ENCODE peak calls at places on chromosomes 6 and 20, in ten cellular contexts. One of them, this sample, is unnamed.

GRCh38 chr6:40500227-40500626 is 86.9 kb downstream of the LRFN2 start:
- DNase-seq in NT2/D1: no peak
- DNase-seq in cardiac muscle cell: no peak
- DNase-seq in kidney epithelial cell: no peak
- DNase-seq in coronary artery: no peak
- DNase-seq in GM12878: no peak
- DNase-seq in fibroblast of the aortic adventitia: no peak
- DNase-seq in fibroblast of lung: no peak
- DNase-seq in aorta: no peak
- DNase-seq in heart left ventricle: no peak
- DNase-seq in this sample: no peak

GRCh38 chr20:56974499-56975250 is 291.8 kb downstream of the BMP7 start:
- DNase-seq in NT2/D1: peak; percentile 68
- DNase-seq in cardiac muscle cell: peak; percentile 72
- DNase-seq in kidney epithelial cell: no peak
- DNase-seq in coronary artery: no peak
- DNase-seq in GM12878: no peak
- DNase-seq in fibroblast of the aortic adventitia: no peak
- DNase-seq in fibroblast of lung: peak; percentile 45
- DNase-seq in aorta: no peak
- DNase-seq in heart left ventricle: no peak
- DNase-seq in this sample: no peak

GRCh38 chr20:60718743-60719142 is 533.3 kb upstream of the CDH4 start:
- DNase-seq in NT2/D1: no peak
- DNase-seq in cardiac muscle cell: no peak
- DNase-seq in kidney epithelial cell: no peak
- DNase-seq in coronary artery: no peak
- DNase-seq in GM12878: no peak
- DNase-seq in fibroblast of the aortic adventitia: no peak
- DNase-seq in fibroblast of lung: no peak
- DNase-seq in aorta: no peak
- DNase-seq in heart left ventricle: no peak
- DNase-seq in this sample: no peak

GRCh38 chr6:110398778-110399177 is 16.6 kb downstream of the DDO start:
- DNase-seq in NT2/D1: no peak
- DNase-seq in cardiac muscle cell: no peak
- DNase-seq in kidney epithelial cell: no peak
- DNase-seq in coronary artery: no peak
- DNase-seq in GM12878: no peak
- DNase-seq in fibroblast of the aortic adventitia: no peak
- DNase-seq in fibroblast of lung: peak; percentile 45
- DNase-seq in aorta: no peak
- DNase-seq in heart left ventricle: no peak
- DNase-seq in this sample: no peak

GRCh38 chr6:131258816-131259476 is 123.7 kb downstream of the AKAP7 start:
- DNase-seq in NT2/D1: no peak
- DNase-seq in cardiac muscle cell: peak; percentile 21
- DNase-seq in kidney epithelial cell: peak; percentile 77
- DNase-seq in coronary artery: no peak
- DNase-seq in GM12878: no peak
- DNase-seq in fibroblast of the aortic adventitia: no peak
- DNase-seq in fibroblast of lung: peak; percentile 15
- DNase-seq in aorta: no peak
- DNase-seq in heart left ventricle: no peak
- DNase-seq in this sample: no peak

GRCh38 chr20:43900062-43900461 is 14.6 kb upstream of the TOX2 start:
- DNase-seq in NT2/D1: no peak
- DNase-seq in cardiac muscle cell: no peak
- DNase-seq in kidney epithelial cell: no peak
- DNase-seq in coronary artery: no peak
- DNase-seq in GM12878: no peak
- DNase-seq in fibroblast of the aortic adventitia: peak; percentile 23
- DNase-seq in fibroblast of lung: peak; percentile 53
- DNase-seq in aorta: no peak
- DNase-seq in heart left ventricle: no peak
- DNase-seq in this sample: no peak

GRCh38 chr6:37862992-37863391 is 43.5 kb downstream of the ZFAND3 start:
- DNase-seq in NT2/D1: no peak
- DNase-seq in cardiac muscle cell: no peak
- DNase-seq in kidney epithelial cell: no peak
- DNase-seq in coronary artery: no peak
- DNase-seq in GM12878: no peak
- DNase-seq in fibroblast of the aortic adventitia: peak; percentile 59
- DNase-seq in fibroblast of lung: no peak
- DNase-seq in aorta: no peak
- DNase-seq in heart left ventricle: no peak
- DNase-seq in this sample: no peak

GRCh38 chr20:23686046-23686750 is 2.6 kb downstream of the CST4 start:
- DNase-seq in NT2/D1: no peak
- DNase-seq in cardiac muscle cell: no peak
- DNase-seq in kidney epithelial cell: no peak
- DNase-seq in coronary artery: no peak
- DNase-seq in GM12878: no peak
- DNase-seq in fibroblast of the aortic adventitia: no peak
- DNase-seq in fibroblast of lung: no peak
- DNase-seq in aorta: no peak
- DNase-seq in heart left ventricle: no peak
- DNase-seq in this sample: no peak

GRCh38 chr6:13415276-13415675 is 72.1 kb downstream of the GFOD1 start:
- DNase-seq in NT2/D1: no peak
- DNase-seq in cardiac muscle cell: no peak
- DNase-seq in kidney epithelial cell: no peak
- DNase-seq in coronary artery: peak; percentile 54
- DNase-seq in GM12878: no peak
- DNase-seq in fibroblast of the aortic adventitia: no peak
- DNase-seq in fibroblast of lung: no peak
- DNase-seq in aorta: no peak
- DNase-seq in heart left ventricle: no peak
- DNase-seq in this sample: no peak

GRCh38 chr20:41989935-41990635 is 371.9 kb upstream of the CHD6 start:
- DNase-seq in NT2/D1: no peak
- DNase-seq in cardiac muscle cell: no peak
- DNase-seq in kidney epithelial cell: no peak
- DNase-seq in coronary artery: no peak
- DNase-seq in GM12878: no peak
- DNase-seq in fibroblast of the aortic adventitia: no peak
- DNase-seq in fibroblast of lung: no peak
- DNase-seq in aorta: no peak
- DNase-seq in heart left ventricle: no peak
- DNase-seq in this sample: no peak

GRCh38 chr20:53321596-53321995 is 272.0 kb downstream of the ZNF217 start:
- DNase-seq in NT2/D1: no peak
- DNase-seq in cardiac muscle cell: no peak
- DNase-seq in kidney epithelial cell: no peak
- DNase-seq in coronary artery: no peak
- DNase-seq in GM12878: no peak
- DNase-seq in fibroblast of the aortic adventitia: no peak
- DNase-seq in fibroblast of lung: no peak
- DNase-seq in aorta: no peak
- DNase-seq in heart left ventricle: no peak
- DNase-seq in this sample: no peak

GRCh38 chr20:6295477-6296256 is 172.8 kb upstream of the FERMT1 start:
- DNase-seq in NT2/D1: no peak
- DNase-seq in cardiac muscle cell: peak; percentile 19
- DNase-seq in kidney epithelial cell: no peak
- DNase-seq in coronary artery: no peak
- DNase-seq in GM12878: no peak
- DNase-seq in fibroblast of the aortic adventitia: no peak
- DNase-seq in fibroblast of lung: no peak
- DNase-seq in aorta: no peak
- DNase-seq in heart left ventricle: no peak
- DNase-seq in this sample: no peak

GRCh38 chr6:11230158-11231107 is 2.0 kb downstream of the NEDD9 start:
- DNase-seq in NT2/D1: no peak
- DNase-seq in cardiac muscle cell: no peak
- DNase-seq in kidney epithelial cell: no peak
- DNase-seq in coronary artery: no peak
- DNase-seq in GM12878: no peak
- DNase-seq in fibroblast of the aortic adventitia: no peak
- DNase-seq in fibroblast of lung: no peak
- DNase-seq in aorta: no peak
- DNase-seq in heart left ventricle: no peak
- DNase-seq in this sample: no peak

GRCh38 chr6:119757467-119757866 is 407.9 kb upstream of the MAN1A1 start:
- DNase-seq in NT2/D1: no peak
- DNase-seq in cardiac muscle cell: no peak
- DNase-seq in kidney epithelial cell: no peak
- DNase-seq in coronary artery: no peak
- DNase-seq in GM12878: no peak
- DNase-seq in fibroblast of the aortic adventitia: no peak
- DNase-seq in fibroblast of lung: no peak
- DNase-seq in aorta: no peak
- DNase-seq in heart left ventricle: no peak
- DNase-seq in this sample: no peak

GRCh38 chr6:168315626-168316025 is 4.0 kb downstream of the DACT2 start:
- DNase-seq in NT2/D1: no peak
- DNase-seq in cardiac muscle cell: no peak
- DNase-seq in kidney epithelial cell: no peak
- DNase-seq in coronary artery: no peak
- DNase-seq in GM12878: no peak
- DNase-seq in fibroblast of the aortic adventitia: no peak
- DNase-seq in fibroblast of lung: no peak
- DNase-seq in aorta: no peak
- DNase-seq in heart left ventricle: no peak
- DNase-seq in this sample: no peak

GRCh38 chr6:168318090-168318489 is 1.5 kb downstream of the DACT2 start:
- DNase-seq in NT2/D1: no peak
- DNase-seq in cardiac muscle cell: no peak
- DNase-seq in kidney epithelial cell: no peak
- DNase-seq in coronary artery: no peak
- DNase-seq in GM12878: no peak
- DNase-seq in fibroblast of the aortic adventitia: no peak
- DNase-seq in fibroblast of lung: no peak
- DNase-seq in aorta: no peak
- DNase-seq in heart left ventricle: no peak
- DNase-seq in this sample: no peak

GRCh38 chr6:168320661-168321060 is 1.1 kb upstream of the DACT2 start:
- DNase-seq in NT2/D1: no peak
- DNase-seq in cardiac muscle cell: no peak
- DNase-seq in kidney epithelial cell: no peak
- DNase-seq in coronary artery: no peak
- DNase-seq in GM12878: no peak
- DNase-seq in fibroblast of the aortic adventitia: no peak
- DNase-seq in fibroblast of lung: no peak
- DNase-seq in aorta: no peak
- DNase-seq in heart left ventricle: no peak
- DNase-seq in this sample: no peak

GRCh38 chr6:168319279-168320051 is at the start of gene DACT2:
- DNase-seq in NT2/D1: no peak
- DNase-seq in cardiac muscle cell: peak; percentile 33
- DNase-seq in kidney epithelial cell: no peak
- DNase-seq in coronary artery: no peak
- DNase-seq in GM12878: no peak
- DNase-seq in fibroblast of the aortic adventitia: no peak
- DNase-seq in fibroblast of lung: no peak
- DNase-seq in aorta: no peak
- DNase-seq in heart left ventricle: no peak
- DNase-seq in this sample: no peak

GRCh38 chr6:168318579-168319278 is 848 bp downstream of the DACT2 start:
- DNase-seq in NT2/D1: no peak
- DNase-seq in cardiac muscle cell: no peak
- DNase-seq in kidney epithelial cell: no peak
- DNase-seq in coronary artery: no peak
- DNase-seq in GM12878: no peak
- DNase-seq in fibroblast of the aortic adventitia: no peak
- DNase-seq in fibroblast of lung: no peak
- DNase-seq in aorta: no peak
- DNase-seq in heart left ventricle: no peak
- DNase-seq in this sample: no peak
- H3K4me3 ChIP-seq in NT2/D1: peak overlapping the region; percentile 57
- H3K4me3 ChIP-seq in cardiac muscle cell: peak overlapping the region; percentile 70
- H3K4me3 ChIP-seq in kidney epithelial cell: no peak overlapping the region
- H3K4me3 ChIP-seq in coronary artery: peak overlapping the region; percentile 66
- H3K4me3 ChIP-seq in GM12878: no peak overlapping the region
- H3K4me3 ChIP-seq in fibroblast of the aortic adventitia: no peak overlapping the region
- H3K4me3 ChIP-seq in fibroblast of lung: no peak overlapping the region
- H3K4me3 ChIP-seq in aorta: no peak overlapping the region
- H3K4me3 ChIP-seq in heart left ventricle: peak overlapping the region; percentile 34
- H3K4me3 ChIP-seq in this sample: no peak overlapping the region

GRCh38 chr6:165098165-165098564 is 211.2 kb downstream of the C6orf118 start:
- DNase-seq in NT2/D1: peak; percentile 11
- DNase-seq in cardiac muscle cell: no peak
- DNase-seq in kidney epithelial cell: no peak
- DNase-seq in coronary artery: no peak
- DNase-seq in GM12878: no peak
- DNase-seq in fibroblast of the aortic adventitia: no peak
- DNase-seq in fibroblast of lung: no peak
- DNase-seq in aorta: no peak
- DNase-seq in heart left ventricle: no peak
- DNase-seq in this sample: no peak
- H3K4me3 ChIP-seq in NT2/D1: no peak overlapping the region
- H3K4me3 ChIP-seq in cardiac muscle cell: no peak overlapping the region
- H3K4me3 ChIP-seq in kidney epithelial cell: no peak overlapping the region
- H3K4me3 ChIP-seq in coronary artery: no peak overlapping the region
- H3K4me3 ChIP-seq in GM12878: no peak overlapping the region
- H3K4me3 ChIP-seq in fibroblast of the aortic adventitia: no peak overlapping the region
- H3K4me3 ChIP-seq in fibroblast of lung: no peak overlapping the region
- H3K4me3 ChIP-seq in aorta: no peak overlapping the region
- H3K4me3 ChIP-seq in heart left ventricle: no peak overlapping the region
- H3K4me3 ChIP-seq in this sample: no peak overlapping the region

DNA sequence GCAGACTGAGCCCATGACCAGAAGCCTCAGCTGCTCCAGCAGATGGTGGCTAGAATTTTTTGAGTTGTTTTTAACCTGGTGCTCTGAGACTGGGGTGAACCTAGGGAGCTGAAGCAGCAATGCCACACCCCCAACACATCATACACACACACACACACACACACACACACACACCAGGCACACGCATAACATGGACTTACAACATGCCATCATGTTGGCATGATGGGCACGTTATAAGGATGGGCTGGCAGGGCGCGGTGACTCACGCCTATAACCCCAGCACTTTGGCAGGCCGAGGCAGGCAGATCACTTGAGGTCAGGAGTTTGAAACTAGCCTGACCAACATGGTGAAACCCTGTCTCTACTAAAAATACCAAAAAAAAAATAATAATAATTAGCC is 103.2 kb downstream of the QRSL1 start:
- DNase-seq in NT2/D1: no peak
- DNase-seq in cardiac muscle cell: no peak
- DNase-seq in kidney epithelial cell: no peak
- DNase-seq in coronary artery: no peak
- DNase-seq in GM12878: no peak
- DNase-seq in fibroblast of the aortic adventitia: no peak
- DNase-seq in fibroblast of lung: no peak
- DNase-seq in aorta: no peak
- DNase-seq in heart left ventricle: no peak
- DNase-seq in this sample: no peak
- H3K4me3 ChIP-seq in NT2/D1: no peak overlapping the region
- H3K4me3 ChIP-seq in cardiac muscle cell: no peak overlapping the region
- H3K4me3 ChIP-seq in kidney epithelial cell: no peak overlapping the region
- H3K4me3 ChIP-seq in coronary artery: no peak overlapping the region
- H3K4me3 ChIP-seq in GM12878: no peak overlapping the region
- H3K4me3 ChIP-seq in fibroblast of the aortic adventitia: no peak overlapping the region
- H3K4me3 ChIP-seq in fibroblast of lung: no peak overlapping the region
- H3K4me3 ChIP-seq in aorta: no peak overlapping the region
- H3K4me3 ChIP-seq in heart left ventricle: no peak overlapping the region
- H3K4me3 ChIP-seq in this sample: no peak overlapping the region

GRCh38 chr6:31485063-31485462 is 12.9 kb upstream of the MICB start:
- DNase-seq in NT2/D1: no peak
- DNase-seq in cardiac muscle cell: no peak
- DNase-seq in kidney epithelial cell: no peak
- DNase-seq in coronary artery: no peak
- DNase-seq in GM12878: no peak
- DNase-seq in fibroblast of the aortic adventitia: no peak
- DNase-seq in fibroblast of lung: peak; percentile 49
- DNase-seq in aorta: no peak
- DNase-seq in heart left ventricle: no peak
- DNase-seq in this sample: no peak
- H3K4me3 ChIP-seq in NT2/D1: no peak overlapping the region
- H3K4me3 ChIP-seq in cardiac muscle cell: no peak overlapping the region
- H3K4me3 ChIP-seq in kidney epithelial cell: no peak overlapping the region
- H3K4me3 ChIP-seq in coronary artery: no peak overlapping the region
- H3K4me3 ChIP-seq in GM12878: no peak overlapping the region
- H3K4me3 ChIP-seq in fibroblast of the aortic adventitia: no peak overlapping the region
- H3K4me3 ChIP-seq in fibroblast of lung: no peak overlapping the region
- H3K4me3 ChIP-seq in aorta: no peak overlapping the region
- H3K4me3 ChIP-seq in heart left ventricle: no peak overlapping the region
- H3K4me3 ChIP-seq in this sample: no peak overlapping the region

This sample was measured in SK-N-MC.